ENCODE peak calls at places on chromosomes 5 and 9, in seven cellular contexts. S is K562, Q is heart right ventricle, X is HFF-Myc, F is brain microvascular endothelial cell, I is tibial nerve, E is fibroblast of lung. G is an unnamed sample.

GRCh38 chr9:98080780-98081179 is 24.2 kb downstream of the NANS start:
- DNase-seq in S (no peak), Q (no peak), X (no peak), F (no peak), I (no peak), E (no peak), G (no peak)

GRCh38 chr9:106708147-106708838 is 154.7 kb upstream of the ZNF462 start:
- DNase-seq in S (no peak), Q (no peak), X (no peak), F (no peak), I (no peak), E (peak), G (no peak)

GRCh38 chr5:172641359-172642045 is 439 bp downstream of the NEURL1B start:
- DNase-seq in S (no peak), Q (peak), X (no peak), F (no peak), I (no peak), E (no peak), G (no peak)

GRCh38 chr9:119289740-119290139 is 79.5 kb downstream of the BRINP1 start:
- DNase-seq in S (peak), Q (no peak), X (no peak), F (peak), I (no peak), E (peak), G (no peak)

GRCh38 chr5:44949687-44950086 is 140.9 kb downstream of the MRPS30 start:
- DNase-seq in S (no peak), Q (no peak), X (no peak), F (no peak), I (no peak), E (no peak), G (no peak)

GRCh38 chr9:129999123-129999510 is 43.9 kb downstream of the FNBP1 start:
- DNase-seq in S (no peak), Q (no peak), X (no peak), F (no peak), I (no peak), E (no peak), G (no peak)

GRCh38 chr9:34428325-34428958 is 29.9 kb downstream of the FAM219A start:
- DNase-seq in S (no peak), Q (no peak), X (no peak), F (no peak), I (no peak), E (peak), G (no peak)

GRCh38 chr9:122204491-122204890 is 24.3 kb downstream of the LHX6 start:
- DNase-seq in S (no peak), Q (no peak), X (no peak), F (no peak), I (no peak), E (no peak), G (no peak)

GRCh38 chr5:43396762-43397304 is 15.4 kb downstream of the CCL28 start:
- DNase-seq in S (no peak), Q (peak), X (no peak), F (no peak), I (peak), E (peak), G (no peak)

GRCh38 chr5:61052870-61053269 is 107.9 kb downstream of the NDUFAF2 start:
- DNase-seq in S (no peak), Q (no peak), X (peak), F (peak), I (no peak), E (peak), G (peak)

GRCh38 chr5:155878991-155879575 is 447.9 kb upstream of the SGCD start:
- DNase-seq in S (no peak), Q (no peak), X (no peak), F (no peak), I (no peak), E (peak), G (peak)

GRCh38 chr5:8396756-8397155 is 527.8 kb downstream of the MTRR start:
- DNase-seq in S (no peak), Q (no peak), X (no peak), F (peak), I (no peak), E (peak), G (no peak)

GRCh38 chr5:34749431-34749872 is 89.5 kb upstream of the TTC23L start:
- DNase-seq in S (no peak), Q (no peak), X (no peak), F (peak), I (no peak), E (peak), G (peak)

GRCh38 chr5:149559712-149560111 is 8.5 kb upstream of the CSNK1A1 start:
- DNase-seq in S (no peak), Q (no peak), X (no peak), F (no peak), I (no peak), E (no peak), G (peak)

GRCh38 chr5:153718713-153719112 is 228.2 kb downstream of the GRIA1 start:
- DNase-seq in S (no peak), Q (no peak), X (no peak), F (no peak), I (no peak), E (peak), G (no peak)

DNA sequence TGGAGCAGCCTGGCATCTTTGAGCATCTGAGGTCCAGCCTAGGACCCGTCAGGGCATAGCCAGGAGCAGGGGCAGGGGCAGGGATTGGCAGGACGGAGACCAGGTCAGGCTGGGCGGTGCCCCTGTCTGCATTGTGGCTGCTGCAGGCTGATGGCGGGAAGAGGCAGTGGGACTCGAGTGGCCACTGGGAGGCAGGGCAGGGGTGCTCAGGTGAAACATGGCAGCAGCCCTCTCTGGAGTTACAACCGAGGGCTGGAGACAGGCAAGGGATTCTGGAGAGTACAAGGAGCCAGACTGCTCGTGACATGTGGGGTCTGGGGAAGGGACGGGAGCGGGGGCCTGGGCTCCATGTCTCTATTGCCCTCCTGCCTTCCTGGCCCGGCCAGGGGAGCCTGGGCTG is 97.4 kb upstream of the RAPGEF1 start:
- DNase-seq in S (no peak), Q (peak), X (no peak), F (no peak), I (no peak), E (no peak), G (no peak)
- TF ChIP-seq CTCF in S (peak), Q (peak), X (peak), F (peak), I (no peak), E (no peak), G (peak)

GRCh38 chr5:142865631-142866030 is 95.5 kb downstream of the ARHGAP26 start:
- DNase-seq in S (no peak), Q (no peak), X (no peak), F (no peak), I (no peak), E (no peak), G (no peak)

GRCh38 chr5:142869883-142870282 is 99.7 kb downstream of the ARHGAP26 start:
- DNase-seq in S (no peak), Q (peak), X (no peak), F (no peak), I (no peak), E (no peak), G (no peak)

GRCh38 chr5:142863856-142864255 is 93.7 kb downstream of the ARHGAP26 start:
- DNase-seq in S (peak), Q (no peak), X (no peak), F (no peak), I (no peak), E (no peak), G (no peak)

GRCh38 chr5:142864293-142865260 is 94.4 kb downstream of the ARHGAP26 start:
- DNase-seq in S (no peak), Q (no peak), X (no peak), F (no peak), I (no peak), E (no peak), G (no peak)

DNA sequence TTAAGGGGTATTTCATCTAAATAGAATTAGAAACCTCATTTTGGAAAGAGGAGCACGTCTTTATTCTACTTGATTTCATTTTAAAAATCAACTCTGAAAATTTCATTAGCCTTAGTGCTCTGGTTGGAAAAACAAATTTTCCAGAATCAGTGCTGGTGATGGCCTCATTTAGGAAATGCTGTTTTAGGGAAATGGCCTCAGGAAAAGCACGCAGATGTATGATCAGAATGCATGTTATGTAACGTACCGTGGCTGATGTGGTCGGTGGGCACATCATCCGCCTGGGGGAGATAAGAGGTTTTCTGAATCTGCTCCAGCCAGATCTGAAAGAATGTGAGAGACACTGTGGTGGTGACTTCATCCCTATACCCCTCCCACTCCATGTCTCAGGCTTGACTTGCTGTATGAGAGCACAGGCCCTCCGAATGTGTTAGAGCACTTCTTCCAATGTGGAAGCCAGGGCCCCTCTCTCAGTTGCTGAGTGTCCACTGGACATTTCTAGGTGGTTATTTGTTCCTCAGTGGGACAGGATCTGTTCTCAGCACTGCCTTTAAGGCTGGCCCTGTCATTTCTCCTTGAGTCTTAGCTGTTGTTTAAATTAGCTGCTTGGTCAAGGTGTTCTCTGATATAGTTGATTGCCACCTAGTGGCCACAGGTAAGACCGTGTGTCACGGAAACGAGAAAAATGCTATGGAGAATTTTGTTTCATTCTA is 96.5 kb downstream of the ARHGAP26 start:
- DNase-seq in S (peak), Q (no peak), X (peak), F (peak), I (no peak), E (peak), G (no peak)
- H3K4me3 ChIP-seq in S (no peak), Q (no peak), X (no peak), F (no peak), I (no peak), E (no peak), G (no peak)

DNA sequence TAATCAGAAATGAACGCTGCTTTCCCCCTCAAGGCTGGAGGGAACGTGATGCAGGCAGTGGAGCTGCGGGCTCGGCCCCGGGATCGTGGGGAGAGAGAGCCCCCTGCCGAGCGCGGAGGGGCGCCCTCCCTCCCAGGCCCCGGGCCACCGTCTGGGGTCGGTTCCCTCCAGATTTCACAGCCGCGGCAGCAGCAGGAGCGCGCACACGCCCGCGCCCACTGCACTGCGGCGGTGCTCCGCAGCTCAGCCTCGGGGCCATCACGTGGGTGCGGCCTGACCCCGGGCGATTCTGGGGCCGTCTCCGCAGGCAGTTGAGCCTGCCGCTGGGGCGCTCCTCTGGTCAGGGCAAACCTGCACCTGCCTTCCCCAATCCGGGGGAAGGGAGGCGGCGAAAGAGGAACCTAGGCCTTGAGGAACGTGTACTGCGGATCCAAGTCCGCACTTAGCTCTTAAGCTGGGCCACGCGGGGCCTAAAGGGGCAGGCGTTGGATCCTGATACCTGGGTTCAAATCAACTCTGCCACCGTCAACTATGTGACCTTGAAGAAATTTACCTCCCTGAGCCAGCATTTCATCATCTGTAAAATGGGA is 9.4 kb upstream of the DELE1 start:
- DNase-seq in S (peak), Q (peak), X (no peak), F (no peak), I (no peak), E (peak), G (no peak)
- TF ChIP-seq CTCF in S (peak), Q (peak), X (peak), F (peak), I (peak), E (peak), G (peak)

DNA sequence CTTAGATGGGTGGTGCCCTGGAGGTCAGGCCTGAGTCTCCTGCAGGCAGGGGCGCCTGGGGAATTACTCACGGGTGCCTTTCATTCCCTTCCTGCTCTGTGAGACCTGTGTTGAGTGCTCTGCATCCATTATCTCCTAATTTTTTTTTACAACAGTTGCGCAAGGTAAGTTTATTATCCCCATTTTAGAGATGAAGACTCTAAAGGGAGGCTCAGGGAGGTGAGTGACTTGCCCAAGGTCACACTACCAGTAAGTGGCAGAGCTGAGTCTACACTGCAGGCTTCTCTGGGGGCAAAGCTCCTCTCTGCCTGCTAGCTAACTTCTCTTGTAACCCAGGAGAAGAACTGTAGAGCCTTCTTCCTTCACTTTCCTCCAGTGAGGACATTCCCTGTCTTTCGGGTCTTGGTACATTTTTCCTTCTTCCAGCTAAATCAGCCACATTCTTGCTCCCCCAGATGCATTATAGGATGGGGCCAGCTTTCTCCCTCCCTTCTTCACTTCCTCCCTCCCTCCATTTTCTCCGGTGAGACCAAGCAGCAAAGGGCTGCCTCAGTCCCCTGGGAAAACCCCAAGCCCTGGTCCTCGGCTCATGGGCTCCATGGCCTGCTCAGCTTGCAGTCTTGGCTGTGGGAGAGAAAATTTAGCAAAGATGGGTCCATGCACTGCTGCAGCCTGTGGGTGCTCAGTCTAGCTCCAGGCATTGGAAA is 1.8 kb downstream of the PRR7 start:
- DNase-seq in S (no peak), Q (no peak), X (no peak), F (no peak), I (no peak), E (no peak), G (no peak)
- H3K4me3 ChIP-seq in S (no peak), Q (no peak), X (peak), F (no peak), I (no peak), E (no peak), G (peak)

GRCh38 chr5:10023494-10023893 is 226.2 kb downstream of the ATPSCKMT start:
- DNase-seq in S (no peak), Q (no peak), X (no peak), F (no peak), I (no peak), E (no peak), G (no peak)

GRCh38 chr5:10018211-10018610 is 231.5 kb downstream of the ATPSCKMT start:
- DNase-seq in S (no peak), Q (no peak), X (no peak), F (no peak), I (no peak), E (no peak), G (no peak)

GRCh38 chr5:10019236-10019635 is 230.5 kb downstream of the ATPSCKMT start:
- DNase-seq in S (no peak), Q (no peak), X (no peak), F (no peak), I (no peak), E (no peak), G (no peak)

GRCh38 chr5:10018670-10019069 is 231.0 kb downstream of the ATPSCKMT start:
- DNase-seq in S (no peak), Q (no peak), X (peak), F (peak), I (no peak), E (peak), G (peak)

GRCh38 chr5:10021248-10021647 is 228.4 kb downstream of the ATPSCKMT start:
- DNase-seq in S (no peak), Q (no peak), X (no peak), F (peak), I (no peak), E (no peak), G (no peak)
- TF ChIP-seq CTCF in S (no peak), Q (no peak), X (no peak), F (peak), I (no peak), E (no peak), G (no peak)

DNA sequence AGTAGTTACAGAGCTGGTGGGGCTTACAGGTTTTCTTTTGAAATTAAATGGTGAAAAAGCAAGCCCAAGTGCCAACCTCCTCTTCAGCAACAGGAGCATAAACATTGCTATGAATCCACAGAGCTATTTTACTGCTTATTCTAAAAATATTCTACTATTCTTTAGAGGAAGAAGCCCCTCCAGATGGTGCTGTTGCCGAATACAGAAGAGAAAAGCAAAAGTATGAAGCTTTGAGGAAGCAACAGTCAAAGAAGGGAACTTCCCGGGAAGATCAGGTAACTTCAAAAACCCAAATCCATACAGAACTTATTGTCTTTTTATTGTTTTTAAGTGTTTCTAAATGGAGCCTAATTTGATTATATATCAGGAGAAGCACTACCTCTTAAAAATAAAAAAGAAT is 202.8 kb downstream of the CWC27 start:
- DNase-seq in S (no peak), Q (no peak), X (no peak), F (peak), I (no peak), E (no peak), G (no peak)
- H3K4me3 ChIP-seq in S (no peak), Q (no peak), X (no peak), F (no peak), I (no peak), E (no peak), G (no peak)

DNA sequence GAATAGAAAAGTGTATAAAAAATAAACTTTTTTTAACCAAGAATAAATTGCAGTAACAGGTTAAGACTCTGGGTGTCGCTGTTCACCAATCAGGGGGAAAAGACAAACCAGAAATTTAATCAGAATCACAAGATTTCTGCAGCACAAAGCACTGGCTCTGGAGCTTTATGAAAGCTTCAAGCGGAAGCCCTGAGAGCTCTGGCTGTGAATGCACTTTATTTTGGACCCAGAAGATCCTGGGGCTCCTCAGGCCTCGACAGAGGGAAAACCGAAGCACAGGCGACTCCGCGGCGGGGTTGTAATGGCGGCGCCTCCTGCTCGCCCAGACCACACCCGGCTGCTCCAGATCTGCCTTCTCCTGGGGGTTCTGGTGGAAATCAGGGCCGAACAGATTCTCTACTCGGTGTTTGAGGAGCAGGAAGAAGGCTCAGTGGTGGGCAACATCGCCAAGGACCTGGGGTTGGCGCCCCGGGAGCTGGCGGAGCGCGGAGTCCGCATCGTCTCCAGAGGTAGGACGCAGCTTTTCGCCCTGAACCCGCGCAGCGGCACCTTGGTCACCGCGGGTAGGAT is at the start of gene PCDHGA4:
- DNase-seq in S (no peak), Q (no peak), X (no peak), F (no peak), I (no peak), E (no peak), G (no peak)
- TF ChIP-seq CTCF in S (peak), Q (peak), X (peak), F (peak), I (no peak), E (peak), G (peak)

GRCh38 chr5:143397302-143398052 is 6.0 kb downstream of the NR3C1 start:
- DNase-seq in S (no peak), Q (no peak), X (no peak), F (no peak), I (no peak), E (no peak), G (no peak)

GRCh38 chr5:143398053-143398355 is 5.5 kb downstream of the NR3C1 start:
- DNase-seq in S (no peak), Q (no peak), X (no peak), F (no peak), I (no peak), E (no peak), G (no peak)

GRCh38 chr5:143400541-143401252 is 2.8 kb downstream of the NR3C1 start:
- DNase-seq in S (peak), Q (no peak), X (no peak), F (no peak), I (no peak), E (peak), G (no peak)

GRCh38 chr5:143399616-143400540 is 3.6 kb downstream of the NR3C1 start:
- DNase-seq in S (peak), Q (no peak), X (no peak), F (no peak), I (no peak), E (no peak), G (no peak)

GRCh38 chr5:143398451-143399237 is 4.8 kb downstream of the NR3C1 start:
- DNase-seq in S (no peak), Q (no peak), X (no peak), F (no peak), I (no peak), E (no peak), G (no peak)
- H3K4me3 ChIP-seq in S (peak), Q (peak), X (peak), F (peak), I (peak), E (peak), G (peak)